ENCODE peak calls at places on chromosomes 16 and 17, in seven cellular contexts. G, E, H, B, T, C and Z are unnamed samples.
A peak's percentile ranks its signal among the peaks of the same experiment; 100 is the strongest.

GRCh38 chr17:70938311-70938710 is 769.0 kb downstream of the KCNJ2 start:
- DNase-seq in G (no peak), T (no peak), C (no peak), E (no peak), B (no peak), H (no peak), Z (no peak)

GRCh38 chr17:49553676-49554335 is 21.9 kb upstream of the NXPH3 start:
- DNase-seq in B (no peak), G (no peak), C (no peak), T (no peak), E (no peak), H (no peak), Z (no peak)

GRCh38 chr16:80569440-80570105 is 28.8 kb downstream of the DYNLRB2 start:
- DNase-seq in C (peak; percentile 5), T (no peak), G (no peak), E (peak; percentile 38), H (peak; percentile 34), B (no peak), Z (peak; percentile 27)

GRCh38 chr17:50908860-50909764 is 43.0 kb upstream of the TOB1 start:
- DNase-seq in H (no peak), E (no peak), G (no peak), T (peak; percentile 86), C (no peak), B (peak; percentile 92), Z (no peak)

GRCh38 chr16:17476414-17477259 is 5.9 kb upstream of the XYLT1 start:
- DNase-seq in B (peak; percentile 70), C (peak; percentile 72), H (peak; percentile 36), E (peak; percentile 51), G (no peak), T (no peak), Z (peak; percentile 62)

GRCh38 chr16:29909398-29909797 is 9.1 kb downstream of the ASPHD1 start:
- DNase-seq in H (no peak), C (peak; percentile 44), T (no peak), B (no peak), G (no peak), E (peak; percentile 39), Z (peak; percentile 31)

GRCh38 chr17:80951121-80952090 is 40.2 kb upstream of the CHMP6 start:
- DNase-seq in G (no peak), E (no peak), T (peak; percentile 10), B (no peak), H (no peak), C (no peak), Z (no peak)

GRCh38 chr17:72270530-72270929 is 149.7 kb downstream of the SOX9 start:
- DNase-seq in T (no peak), E (peak; percentile 29), C (peak; percentile 3), B (no peak), G (no peak), H (peak; percentile 85), Z (peak; percentile 72)

GRCh38 chr17:66383353-66383752 is 80.9 kb downstream of the PRKCA start:
- DNase-seq in H (no peak), G (no peak), T (no peak), E (peak; percentile 88), B (no peak), C (peak; percentile 95), Z (peak; percentile 87)

GRCh38 chr17:66313995-66314659 is 11.7 kb downstream of the PRKCA start:
- DNase-seq in H (no peak), T (no peak), G (no peak), B (no peak), E (no peak), C (no peak), Z (no peak)

GRCh38 chr17:78406396-78406795 is 27.9 kb downstream of the PGS1 start:
- DNase-seq in T (no peak), H (no peak), E (no peak), C (no peak), G (no peak), B (no peak), Z (no peak)

GRCh38 chr16:3530371-3530914 is 29.6 kb downstream of the CLUAP1 start:
- DNase-seq in E (no peak), G (no peak), T (no peak), H (peak; percentile 62), C (no peak), B (no peak), Z (no peak)

GRCh38 chr17:73575470-73576235 is 68.6 kb downstream of the SDK2 start:
- DNase-seq in G (no peak), E (no peak), C (no peak), B (no peak), T (no peak), H (no peak), Z (no peak)

GRCh38 chr16:82118749-82119148 is 51.3 kb downstream of the MPHOSPH6 start:
- DNase-seq in H (no peak), G (no peak), C (no peak), E (no peak), B (no peak), T (no peak), Z (no peak)

GRCh38 chr17:1438593-1439083 is 17.4 kb downstream of the CRK start:
- DNase-seq in C (peak; percentile 68), B (no peak), T (no peak), G (no peak), H (no peak), E (peak; percentile 40), Z (peak; percentile 81)

GRCh38 chr17:9115446-9116265 is 94.3 kb downstream of the NTN1 start:
- DNase-seq in G (peak; percentile 20), T (peak; percentile 33), C (peak; percentile 63), E (peak; percentile 32), H (no peak), B (peak; percentile 17), Z (peak; percentile 54)

GRCh38 chr16:19645557-19645981 is 72.5 kb downstream of the KNOP1 start:
- DNase-seq in C (peak; percentile 6), H (no peak), G (no peak), B (no peak), T (peak; percentile 33), E (no peak), Z (peak; percentile 52)

GRCh38 chr17:751269-752001 is 629 bp downstream of the GEMIN4 start:
- DNase-seq in B (peak; percentile 37), G (no peak), H (peak; percentile 59), T (no peak), E (peak; percentile 35), C (peak; percentile 49), Z (peak; percentile 46)

GRCh38 chr17:45229681-45230409 is 8.2 kb downstream of the FMNL1 start:
- DNase-seq in H (no peak), G (no peak), C (no peak), E (no peak), B (no peak), T (no peak), Z (no peak)

GRCh38 chr16:51391798-51392511 is 240.9 kb upstream of the SALL1 start:
- DNase-seq in H (no peak), B (no peak), T (no peak), G (no peak), E (peak; percentile 12), C (no peak), Z (peak; percentile 4)

GRCh38 chr16:31411024-31411845 is 16.9 kb downstream of the COX6A2 start:
- DNase-seq in T (no peak), H (no peak), E (no peak), G (no peak), B (no peak), C (no peak), Z (no peak)

GRCh38 chr17:7281074-7281952 is at the start of gene SLC2A4:
- DNase-seq in G (peak; percentile 33), C (peak; percentile 85), T (peak; percentile 98), E (peak; percentile 95), B (peak; percentile 94), H (peak; percentile 94), Z (peak; percentile 95)

GRCh38 chr16:75264531-75264998 is 13.1 kb upstream of the BCAR1 start:
- DNase-seq in C (peak; percentile 33), T (peak; percentile 66), E (no peak), B (peak; percentile 46), G (peak; percentile 84), H (no peak), Z (peak; percentile 61)

DNA sequence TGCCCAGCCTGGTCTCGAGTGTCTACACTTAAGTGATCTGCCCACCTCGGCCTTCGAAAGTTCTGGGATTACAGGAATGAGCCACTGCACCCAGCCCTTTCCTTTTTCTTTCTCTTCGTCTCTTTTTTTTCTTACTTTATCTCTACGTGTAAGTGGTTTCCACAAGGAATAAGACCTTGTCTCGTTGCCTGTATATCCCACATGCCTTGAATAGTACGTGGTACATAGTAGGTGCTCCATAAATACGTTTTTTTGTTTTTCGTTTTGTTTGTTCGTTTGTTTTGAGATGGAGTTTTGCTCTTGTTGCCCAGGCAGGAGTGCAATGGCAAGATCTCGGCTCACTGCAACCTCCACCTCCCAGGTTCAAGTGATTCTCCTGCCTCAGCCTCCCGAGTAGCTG is 86.0 kb downstream of the YPEL2 start:
- DNase-seq in B (no peak), G (no peak), C (no peak), H (no peak), T (no peak), E (no peak), Z (no peak)
- H3K4me3 ChIP-seq in B (no peak overlapping the region), G (no peak overlapping the region), C (no peak overlapping the region), H (no peak overlapping the region), T (no peak overlapping the region), E (no peak overlapping the region), Z (no peak overlapping the region)

GRCh38 chr17:22703786-22704441 is 1011.6 kb downstream of the KCNJ18 start:
- DNase-seq in G (no peak), E (no peak), H (no peak), C (no peak), T (no peak), B (no peak), Z (no peak)
- TF ChIP-seq CTCF in G (no peak), E (no peak), H (no peak), C (no peak), T (no peak), B (no peak), Z (no peak)

DNA sequence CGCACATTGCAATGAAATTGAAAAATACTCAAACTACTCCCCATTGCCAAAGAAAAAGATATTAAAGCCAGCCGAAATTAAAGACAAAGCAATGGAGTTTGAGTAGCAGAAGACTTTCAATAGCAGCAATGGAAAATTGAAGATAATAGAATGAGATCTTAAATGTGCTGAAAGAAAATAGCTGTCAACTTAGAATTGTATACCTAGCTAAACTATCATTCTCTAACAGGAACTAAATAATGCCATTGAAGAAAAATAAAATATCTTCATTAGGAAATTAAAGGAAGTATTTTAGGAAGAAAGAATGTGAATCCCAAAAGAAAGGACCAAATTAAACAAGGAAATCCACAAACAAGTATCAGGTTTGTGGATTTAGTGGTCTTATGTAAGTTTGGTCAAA is 165.6 kb downstream of the USP31 start:
- DNase-seq in G (no peak), B (no peak), H (no peak), C (no peak), T (no peak), E (no peak), Z (no peak)
- H3K4me3 ChIP-seq in G (no peak overlapping the region), B (no peak overlapping the region), H (no peak overlapping the region), C (no peak overlapping the region), T (no peak overlapping the region), E (no peak overlapping the region), Z (no peak overlapping the region)

GRCh38 chr17:64741924-64742670 is 80.0 kb upstream of the SMURF2 start:
- DNase-seq in G (no peak), H (no peak), E (peak; percentile 93), T (peak; percentile 74), C (peak; percentile 99), B (no peak), Z (peak; percentile 85)

GRCh38 chr17:64732336-64733006 is 70.4 kb upstream of the SMURF2 start:
- DNase-seq in T (no peak), C (peak; percentile 73), H (no peak), B (no peak), E (peak; percentile 95), G (no peak), Z (peak; percentile 86)

GRCh38 chr17:64741038-64741641 is 79.0 kb upstream of the SMURF2 start:
- DNase-seq in T (no peak), C (peak; percentile 78), H (peak; percentile 41), E (peak; percentile 33), G (no peak), B (peak; percentile 20), Z (peak; percentile 84)

GRCh38 chr17:64739316-64740058 is 77.4 kb upstream of the SMURF2 start:
- DNase-seq in C (peak; percentile 71), T (peak; percentile 24), G (no peak), B (no peak), E (no peak), H (peak; percentile 42), Z (peak; percentile 54)

GRCh38 chr17:64736804-64737492 is 74.8 kb upstream of the SMURF2 start:
- DNase-seq in T (no peak), E (peak; percentile 37), C (peak; percentile 64), H (peak; percentile 46), G (no peak), B (peak; percentile 54), Z (peak; percentile 75)
- TF ChIP-seq CTCF in T (no peak), E (peak; percentile 59), C (peak; percentile 65), H (peak; percentile 60), G (peak; percentile 31), B (peak; percentile 28), Z (peak; percentile 70)